ENCODE peak calls at places on chromosomes 5 and 9, in eight cellular contexts. One of them, this sample, is unnamed.

GRCh38 chr9:2017459-2018161 is 2.5 kb downstream of the SMARCA2 start:
- DNase-seq in ovary: peak
- DNase-seq in brain microvascular endothelial cell: peak
- DNase-seq in PC-9: peak
- DNase-seq in tibial nerve: peak
- DNase-seq in IMR-90: peak
- DNase-seq in SK-N-MC: no peak
- DNase-seq in colonic mucosa: peak
- DNase-seq in this sample: peak

GRCh38 chr5:177607452-177608192 is 7.7 kb downstream of the B4GALT7 start:
- DNase-seq in brain microvascular endothelial cell: peak
- DNase-seq in SK-N-MC: no peak
- DNase-seq in tibial nerve: peak
- DNase-seq in colonic mucosa: peak
- DNase-seq in PC-9: peak
- DNase-seq in ovary: peak
- DNase-seq in IMR-90: peak
- DNase-seq in this sample: peak

GRCh38 chr5:37034955-37035354 is 158.4 kb downstream of the NIPBL start:
- DNase-seq in ovary: no peak
- DNase-seq in SK-N-MC: no peak
- DNase-seq in brain microvascular endothelial cell: no peak
- DNase-seq in tibial nerve: no peak
- DNase-seq in PC-9: no peak
- DNase-seq in colonic mucosa: no peak
- DNase-seq in IMR-90: no peak
- DNase-seq in this sample: no peak

GRCh38 chr5:146878471-146879172 is at the start of gene PPP2R2B:
- DNase-seq in brain microvascular endothelial cell: no peak
- DNase-seq in tibial nerve: no peak
- DNase-seq in ovary: no peak
- DNase-seq in colonic mucosa: no peak
- DNase-seq in PC-9: no peak
- DNase-seq in IMR-90: peak
- DNase-seq in SK-N-MC: no peak
- DNase-seq in this sample: no peak

GRCh38 chr5:168428552-168428951 is 57.7 kb upstream of the RARS1 start:
- DNase-seq in ovary: no peak
- DNase-seq in PC-9: no peak
- DNase-seq in tibial nerve: no peak
- DNase-seq in IMR-90: no peak
- DNase-seq in colonic mucosa: no peak
- DNase-seq in brain microvascular endothelial cell: no peak
- DNase-seq in SK-N-MC: no peak
- DNase-seq in this sample: no peak

GRCh38 chr9:81566074-81566698 is 123.2 kb downstream of the TLE1 start:
- DNase-seq in SK-N-MC: no peak
- DNase-seq in brain microvascular endothelial cell: no peak
- DNase-seq in PC-9: no peak
- DNase-seq in tibial nerve: no peak
- DNase-seq in colonic mucosa: no peak
- DNase-seq in IMR-90: no peak
- DNase-seq in ovary: no peak
- DNase-seq in this sample: no peak

GRCh38 chr9:98590115-98590514 is 118.6 kb downstream of the GABBR2 start:
- DNase-seq in brain microvascular endothelial cell: no peak
- DNase-seq in IMR-90: no peak
- DNase-seq in PC-9: no peak
- DNase-seq in tibial nerve: no peak
- DNase-seq in ovary: no peak
- DNase-seq in SK-N-MC: no peak
- DNase-seq in colonic mucosa: no peak
- DNase-seq in this sample: no peak

GRCh38 chr5:132012385-132013005 is 1.0 kb upstream of the ACSL6 start:
- DNase-seq in colonic mucosa: peak
- DNase-seq in SK-N-MC: no peak
- DNase-seq in IMR-90: peak
- DNase-seq in brain microvascular endothelial cell: peak
- DNase-seq in ovary: peak
- DNase-seq in PC-9: no peak
- DNase-seq in tibial nerve: no peak
- DNase-seq in this sample: no peak

GRCh38 chr9:90114641-90115040 is 509.8 kb downstream of the GADD45G start:
- DNase-seq in SK-N-MC: no peak
- DNase-seq in tibial nerve: no peak
- DNase-seq in PC-9: no peak
- DNase-seq in ovary: no peak
- DNase-seq in IMR-90: no peak
- DNase-seq in brain microvascular endothelial cell: peak
- DNase-seq in colonic mucosa: no peak
- DNase-seq in this sample: no peak

DNA sequence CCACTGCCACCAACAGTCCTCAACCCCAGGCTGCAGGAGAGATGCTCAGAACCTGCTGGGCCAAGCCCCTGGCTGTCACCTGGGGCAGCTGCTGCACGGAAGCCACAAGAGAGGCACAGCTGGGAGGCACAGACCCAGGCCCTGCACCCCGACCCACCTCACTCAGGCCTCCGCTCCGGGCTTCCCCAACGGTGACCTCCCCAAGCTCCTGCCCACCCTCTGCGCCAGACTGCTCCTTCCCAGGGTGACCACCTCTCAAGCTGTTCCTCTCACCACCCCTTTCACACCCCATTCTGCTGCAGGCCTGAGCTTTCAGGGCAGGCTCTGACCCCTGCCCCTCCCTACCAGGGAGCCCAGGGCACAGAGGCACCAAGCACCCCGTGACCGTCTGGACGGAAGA is 33.0 kb downstream of the VAV2 start:
- DNase-seq in SK-N-MC: no peak
- DNase-seq in colonic mucosa: no peak
- DNase-seq in tibial nerve: no peak
- DNase-seq in PC-9: no peak
- DNase-seq in brain microvascular endothelial cell: no peak
- DNase-seq in ovary: no peak
- DNase-seq in IMR-90: no peak
- DNase-seq in this sample: no peak
- H3K4me3 ChIP-seq in SK-N-MC: no peak
- H3K4me3 ChIP-seq in colonic mucosa: no peak
- H3K4me3 ChIP-seq in tibial nerve: no peak
- H3K4me3 ChIP-seq in PC-9: no peak
- H3K4me3 ChIP-seq in brain microvascular endothelial cell: no peak
- H3K4me3 ChIP-seq in ovary: no peak
- H3K4me3 ChIP-seq in IMR-90: no peak
- H3K4me3 ChIP-seq in this sample: no peak

GRCh38 chr9:11871832-11872231 is 821.4 kb upstream of the TYRP1 start:
- DNase-seq in PC-9: no peak
- DNase-seq in ovary: no peak
- DNase-seq in SK-N-MC: no peak
- DNase-seq in brain microvascular endothelial cell: no peak
- DNase-seq in colonic mucosa: no peak
- DNase-seq in IMR-90: no peak
- DNase-seq in tibial nerve: no peak
- DNase-seq in this sample: no peak
- H3K4me3 ChIP-seq in PC-9: no peak
- H3K4me3 ChIP-seq in ovary: no peak
- H3K4me3 ChIP-seq in SK-N-MC: no peak
- H3K4me3 ChIP-seq in brain microvascular endothelial cell: no peak
- H3K4me3 ChIP-seq in colonic mucosa: no peak
- H3K4me3 ChIP-seq in IMR-90: no peak
- H3K4me3 ChIP-seq in tibial nerve: no peak
- H3K4me3 ChIP-seq in this sample: no peak

GRCh38 chr9:124267271-124267807 is 9.6 kb downstream of the NEK6 start:
- DNase-seq in SK-N-MC: no peak
- DNase-seq in ovary: no peak
- DNase-seq in colonic mucosa: peak
- DNase-seq in tibial nerve: no peak
- DNase-seq in PC-9: peak
- DNase-seq in brain microvascular endothelial cell: peak
- DNase-seq in IMR-90: peak
- DNase-seq in this sample: peak
- H3K4me3 ChIP-seq in SK-N-MC: no peak
- H3K4me3 ChIP-seq in ovary: no peak
- H3K4me3 ChIP-seq in colonic mucosa: no peak
- H3K4me3 ChIP-seq in tibial nerve: no peak
- H3K4me3 ChIP-seq in PC-9: no peak
- H3K4me3 ChIP-seq in brain microvascular endothelial cell: no peak
- H3K4me3 ChIP-seq in IMR-90: no peak
- H3K4me3 ChIP-seq in this sample: no peak

GRCh38 chr5:11822598-11822997 is 81.6 kb downstream of the CTNND2 start:
- DNase-seq in SK-N-MC: no peak
- DNase-seq in tibial nerve: no peak
- DNase-seq in IMR-90: no peak
- DNase-seq in ovary: no peak
- DNase-seq in colonic mucosa: no peak
- DNase-seq in brain microvascular endothelial cell: no peak
- DNase-seq in PC-9: no peak
- DNase-seq in this sample: no peak
- H3K4me3 ChIP-seq in SK-N-MC: no peak
- H3K4me3 ChIP-seq in tibial nerve: no peak
- H3K4me3 ChIP-seq in IMR-90: no peak
- H3K4me3 ChIP-seq in ovary: no peak
- H3K4me3 ChIP-seq in colonic mucosa: no peak
- H3K4me3 ChIP-seq in brain microvascular endothelial cell: no peak
- H3K4me3 ChIP-seq in PC-9: no peak
- H3K4me3 ChIP-seq in this sample: no peak

DNA sequence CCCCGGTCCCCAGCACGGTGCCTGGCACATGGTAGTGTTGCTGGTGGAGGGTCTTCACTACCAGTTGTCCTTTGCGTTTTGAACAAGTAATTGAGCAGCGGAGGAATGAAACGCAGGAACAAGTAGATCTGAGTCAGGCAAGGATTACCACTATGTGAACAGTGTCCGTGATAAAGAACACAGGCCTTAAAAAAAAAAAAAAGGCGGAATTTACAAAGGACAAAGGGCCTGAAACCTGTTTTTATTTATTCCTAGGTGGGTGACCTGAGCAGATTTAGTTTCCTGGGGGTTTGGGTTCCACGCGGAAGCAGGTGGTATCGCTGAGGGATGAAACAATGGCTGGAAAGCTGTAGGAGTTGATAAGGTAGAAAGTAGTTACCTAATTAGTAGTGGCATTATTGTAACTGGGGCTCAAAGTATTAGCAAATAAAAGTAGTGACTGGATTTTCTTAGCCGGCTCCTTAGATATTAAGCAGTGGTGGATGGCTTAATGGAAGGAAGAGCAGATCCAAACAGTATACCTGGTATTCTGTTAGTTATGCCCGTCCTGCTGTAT is 1.1 kb downstream of the RUSC2 start:
- DNase-seq in tibial nerve: no peak
- DNase-seq in SK-N-MC: no peak
- DNase-seq in colonic mucosa: no peak
- DNase-seq in brain microvascular endothelial cell: peak
- DNase-seq in ovary: no peak
- DNase-seq in PC-9: no peak
- DNase-seq in IMR-90: peak
- DNase-seq in this sample: no peak
- H3K4me3 ChIP-seq in tibial nerve: peak
- H3K4me3 ChIP-seq in SK-N-MC: peak
- H3K4me3 ChIP-seq in colonic mucosa: peak
- H3K4me3 ChIP-seq in brain microvascular endothelial cell: peak
- H3K4me3 ChIP-seq in ovary: peak
- H3K4me3 ChIP-seq in PC-9: peak
- H3K4me3 ChIP-seq in IMR-90: peak
- H3K4me3 ChIP-seq in this sample: peak

GRCh38 chr9:87381746-87382145 is 115.9 kb upstream of the DAPK1 start:
- DNase-seq in ovary: no peak
- DNase-seq in SK-N-MC: no peak
- DNase-seq in brain microvascular endothelial cell: no peak
- DNase-seq in colonic mucosa: no peak
- DNase-seq in tibial nerve: no peak
- DNase-seq in PC-9: no peak
- DNase-seq in IMR-90: no peak
- DNase-seq in this sample: no peak
- H3K4me3 ChIP-seq in ovary: no peak
- H3K4me3 ChIP-seq in SK-N-MC: peak
- H3K4me3 ChIP-seq in brain microvascular endothelial cell: no peak
- H3K4me3 ChIP-seq in colonic mucosa: no peak
- H3K4me3 ChIP-seq in tibial nerve: no peak
- H3K4me3 ChIP-seq in PC-9: no peak
- H3K4me3 ChIP-seq in IMR-90: no peak
- H3K4me3 ChIP-seq in this sample: no peak

DNA sequence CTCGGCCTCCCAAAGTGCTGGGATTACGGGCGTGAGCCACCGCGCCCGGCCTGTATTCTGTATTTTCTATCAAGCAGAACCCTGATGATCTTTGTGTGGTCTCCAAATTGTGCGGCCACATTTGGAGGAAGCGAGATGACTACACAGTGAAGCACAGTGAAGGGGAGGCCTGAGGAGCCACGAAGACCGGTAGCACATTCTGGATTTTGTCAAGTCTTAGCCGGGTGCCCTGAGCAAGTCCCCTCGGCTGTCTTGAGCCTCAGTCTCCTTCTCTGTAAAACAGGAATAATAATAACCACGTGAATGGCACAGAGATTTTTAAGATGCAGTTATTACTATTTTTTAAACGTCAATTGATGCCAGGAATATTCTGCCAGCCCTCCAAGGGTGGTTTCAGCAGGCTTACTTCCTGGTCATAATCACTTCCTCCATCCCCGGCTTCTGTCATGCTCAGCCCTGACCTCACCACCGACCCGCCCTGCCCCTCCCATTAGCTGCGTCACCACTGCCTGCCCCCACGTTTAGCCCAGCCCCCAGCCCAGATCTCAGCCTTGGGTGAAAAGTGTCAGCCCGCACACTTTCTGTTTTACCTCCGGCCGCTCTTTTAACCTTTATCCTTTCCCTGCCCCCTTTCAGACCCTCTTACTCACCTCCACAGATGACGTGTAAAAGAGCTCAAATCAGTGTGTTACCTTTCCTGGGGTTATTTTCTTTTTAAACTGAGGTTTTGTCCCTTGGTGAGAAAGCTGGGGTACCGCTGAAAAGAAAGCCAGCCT is 27.0 kb upstream of the ERGIC1 start:
- DNase-seq in colonic mucosa: peak
- DNase-seq in PC-9: peak
- DNase-seq in ovary: peak
- DNase-seq in SK-N-MC: no peak
- DNase-seq in brain microvascular endothelial cell: peak
- DNase-seq in tibial nerve: peak
- DNase-seq in IMR-90: peak
- DNase-seq in this sample: peak
- H3K4me3 ChIP-seq in colonic mucosa: no peak
- H3K4me3 ChIP-seq in PC-9: peak
- H3K4me3 ChIP-seq in ovary: peak
- H3K4me3 ChIP-seq in SK-N-MC: no peak
- H3K4me3 ChIP-seq in brain microvascular endothelial cell: peak
- H3K4me3 ChIP-seq in tibial nerve: peak
- H3K4me3 ChIP-seq in IMR-90: no peak
- H3K4me3 ChIP-seq in this sample: no peak